ENCODE peak calls at places on chromosomes 16 and 17, in four cellular contexts. One of them, this sample, is unnamed.

GRCh38 chr16:64893386-64893785 is 228.5 kb downstream of the CDH11 start:
- DNase-seq in fibroblast of pulmonary artery: no peak
- DNase-seq in fibroblast of lung: peak; percentile 27
- DNase-seq in A549: no peak
- DNase-seq in this sample: peak; percentile 59

GRCh38 chr16:8581923-8582580 is 8.3 kb downstream of the TMEM114 start:
- DNase-seq in fibroblast of pulmonary artery: no peak
- DNase-seq in fibroblast of lung: peak; percentile 6
- DNase-seq in A549: no peak
- DNase-seq in this sample: peak; percentile 5

GRCh38 chr17:1120596-1121441 is 59.0 kb downstream of the ABR start:
- DNase-seq in fibroblast of lung: no peak
- DNase-seq in A549: no peak
- DNase-seq in fibroblast of pulmonary artery: no peak
- DNase-seq in this sample: no peak

GRCh38 chr16:86126891-86127290 is 227.9 kb downstream of the IRF8 start:
- DNase-seq in fibroblast of lung: no peak
- DNase-seq in A549: no peak
- DNase-seq in fibroblast of pulmonary artery: no peak
- DNase-seq in this sample: no peak

GRCh38 chr16:50154369-50154947 is 1.4 kb downstream of the TENT4B start:
- DNase-seq in A549: peak; percentile 12
- DNase-seq in fibroblast of lung: no peak
- DNase-seq in fibroblast of pulmonary artery: no peak
- DNase-seq in this sample: peak; percentile 23

GRCh38 chr17:64498308-64499203 is 1.7 kb upstream of the POLG2 start:
- DNase-seq in A549: no peak
- DNase-seq in fibroblast of pulmonary artery: no peak
- DNase-seq in fibroblast of lung: no peak
- DNase-seq in this sample: no peak

GRCh38 chr16:57028086-57028485 is 38.7 kb downstream of the NLRC5 start:
- DNase-seq in A549: no peak
- DNase-seq in fibroblast of lung: no peak
- DNase-seq in fibroblast of pulmonary artery: no peak
- DNase-seq in this sample: no peak

GRCh38 chr16:88512728-88513674 is 57.2 kb upstream of the ZC3H18 start:
- DNase-seq in fibroblast of pulmonary artery: no peak
- DNase-seq in fibroblast of lung: no peak
- DNase-seq in A549: no peak
- DNase-seq in this sample: no peak

GRCh38 chr17:1203111-1203966 is 23.6 kb upstream of the ABR start:
- DNase-seq in fibroblast of pulmonary artery: peak; percentile 56
- DNase-seq in A549: peak; percentile 87
- DNase-seq in fibroblast of lung: peak; percentile 77
- DNase-seq in this sample: peak; percentile 64

GRCh38 chr17:12680993-12681392 is 15.3 kb downstream of the MYOCD start:
- DNase-seq in fibroblast of pulmonary artery: no peak
- DNase-seq in A549: no peak
- DNase-seq in fibroblast of lung: no peak
- DNase-seq in this sample: no peak

GRCh38 chr16:83554096-83554495 is 253.7 kb upstream of the HSBP1 start:
- DNase-seq in fibroblast of lung: no peak
- DNase-seq in A549: no peak
- DNase-seq in fibroblast of pulmonary artery: no peak
- DNase-seq in this sample: no peak

GRCh38 chr17:19867094-19867653 is 562 bp downstream of the ULK2 start:
- DNase-seq in A549: peak; percentile 76
- DNase-seq in fibroblast of lung: peak; percentile 62
- DNase-seq in fibroblast of pulmonary artery: peak; percentile 62
- DNase-seq in this sample: peak; percentile 64

GRCh38 chr17:82022310-82022980 is at the start of gene CENPX:
- DNase-seq in A549: no peak
- DNase-seq in fibroblast of pulmonary artery: no peak
- DNase-seq in fibroblast of lung: no peak
- DNase-seq in this sample: no peak

GRCh38 chr17:74369221-74369620 is 1.9 kb downstream of the GPR142 start:
- DNase-seq in fibroblast of pulmonary artery: no peak
- DNase-seq in fibroblast of lung: no peak
- DNase-seq in A549: no peak
- DNase-seq in this sample: no peak

GRCh38 chr16:27918755-27919154 is 144.8 kb downstream of the GSG1L start:
- DNase-seq in fibroblast of pulmonary artery: no peak
- DNase-seq in fibroblast of lung: peak; percentile 23
- DNase-seq in A549: no peak
- DNase-seq in this sample: no peak

GRCh38 chr16:67667817-67668494 is 1.3 kb downstream of the C16orf86 start:
- DNase-seq in fibroblast of pulmonary artery: peak; percentile 94
- DNase-seq in A549: peak; percentile 98
- DNase-seq in fibroblast of lung: peak; percentile 84
- DNase-seq in this sample: peak; percentile 91

GRCh38 chr17:76080207-76080933 is 1.4 kb downstream of the ZACN start:
- DNase-seq in A549: no peak
- DNase-seq in fibroblast of lung: no peak
- DNase-seq in fibroblast of pulmonary artery: no peak
- DNase-seq in this sample: no peak

GRCh38 chr17:76081295-76082210 is 2.6 kb downstream of the ZACN start:
- DNase-seq in A549: no peak
- DNase-seq in fibroblast of pulmonary artery: no peak
- DNase-seq in fibroblast of lung: no peak
- DNase-seq in this sample: no peak

GRCh38 chr17:76080934-76081287 is 1.9 kb downstream of the ZACN start:
- DNase-seq in A549: no peak
- DNase-seq in fibroblast of pulmonary artery: no peak
- DNase-seq in fibroblast of lung: no peak
- DNase-seq in this sample: no peak

GRCh38 chr17:76078859-76079576 is at the start of gene ZACN:
- DNase-seq in fibroblast of lung: no peak
- DNase-seq in fibroblast of pulmonary artery: no peak
- DNase-seq in A549: no peak
- DNase-seq in this sample: no peak

GRCh38 chr17:76079577-76080206 is 710 bp downstream of the ZACN start:
- DNase-seq in A549: no peak
- DNase-seq in fibroblast of lung: no peak
- DNase-seq in fibroblast of pulmonary artery: no peak
- DNase-seq in this sample: no peak
- TF ChIP-seq CTCF in A549: no peak
- TF ChIP-seq CTCF in fibroblast of lung: peak; percentile 9
- TF ChIP-seq CTCF in fibroblast of pulmonary artery: peak; percentile 5
- TF ChIP-seq CTCF in this sample: no peak

GRCh38 chr17:7490144-7490543 is 6.0 kb downstream of the POLR2A start:
- DNase-seq in fibroblast of lung: no peak
- DNase-seq in fibroblast of pulmonary artery: no peak
- DNase-seq in A549: no peak
- DNase-seq in this sample: no peak

GRCh38 chr17:7484964-7485377 is 805 bp downstream of the POLR2A start:
- DNase-seq in fibroblast of lung: no peak
- DNase-seq in A549: no peak
- DNase-seq in fibroblast of pulmonary artery: no peak
- DNase-seq in this sample: no peak

GRCh38 chr17:7483238-7484066 is 714 bp upstream of the POLR2A start:
- DNase-seq in A549: peak; percentile 96
- DNase-seq in fibroblast of lung: peak; percentile 90
- DNase-seq in fibroblast of pulmonary artery: peak; percentile 95
- DNase-seq in this sample: peak; percentile 98

GRCh38 chr17:7484067-7484963 is at the start of gene POLR2A:
- DNase-seq in fibroblast of lung: peak; percentile 97
- DNase-seq in fibroblast of pulmonary artery: peak; percentile 99
- DNase-seq in A549: peak; percentile 99
- DNase-seq in this sample: peak; percentile 98

GRCh38 chr17:7486181-7486580 is 2.0 kb downstream of the POLR2A start:
- DNase-seq in fibroblast of pulmonary artery: no peak
- DNase-seq in fibroblast of lung: peak; percentile 47
- DNase-seq in A549: no peak
- DNase-seq in this sample: peak; percentile 66
- H3K4me3 ChIP-seq in fibroblast of pulmonary artery: peak overlapping the region; percentile 85
- H3K4me3 ChIP-seq in fibroblast of lung: peak overlapping the region; percentile 76
- H3K4me3 ChIP-seq in A549: peak overlapping the region; percentile 70
- H3K4me3 ChIP-seq in this sample: peak overlapping the region; percentile 62

DNA sequence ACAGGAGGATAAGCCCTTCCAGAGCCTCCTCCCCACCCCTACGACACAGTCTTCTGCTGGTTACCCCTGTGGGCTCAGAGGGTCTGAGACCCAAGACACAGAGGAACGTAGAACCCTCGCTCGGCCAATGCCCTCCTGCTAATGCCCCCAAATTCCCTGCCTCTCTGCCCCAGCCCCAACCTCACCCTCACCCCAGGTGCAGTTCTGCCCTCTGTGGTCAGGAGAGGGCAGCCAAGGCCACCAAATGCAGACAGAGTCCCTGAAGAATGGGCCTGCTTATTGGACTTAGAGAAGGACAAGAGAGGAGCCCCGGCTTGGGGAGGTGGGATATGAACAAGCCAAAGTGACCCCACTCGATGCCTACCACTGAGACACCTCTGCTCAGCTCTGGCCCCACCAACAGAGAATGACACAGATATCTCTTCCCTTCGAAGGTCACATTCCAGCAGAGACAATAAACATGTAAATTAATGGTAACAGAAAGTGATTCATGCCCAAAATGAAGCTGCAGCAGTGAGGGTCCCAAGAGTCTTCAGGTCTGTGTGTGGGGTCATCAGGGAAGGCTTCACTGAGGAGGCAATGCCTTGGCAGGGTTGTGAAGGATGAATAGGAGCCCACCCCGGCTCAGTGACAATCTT is 80.9 kb upstream of the CCL1 start:
- DNase-seq in fibroblast of pulmonary artery: no peak
- DNase-seq in A549: peak; percentile 48
- DNase-seq in fibroblast of lung: no peak
- DNase-seq in this sample: no peak
- TF ChIP-seq CTCF in fibroblast of pulmonary artery: no peak
- TF ChIP-seq CTCF in A549: peak; percentile 45
- TF ChIP-seq CTCF in fibroblast of lung: no peak
- TF ChIP-seq CTCF in this sample: peak; percentile 16

DNA sequence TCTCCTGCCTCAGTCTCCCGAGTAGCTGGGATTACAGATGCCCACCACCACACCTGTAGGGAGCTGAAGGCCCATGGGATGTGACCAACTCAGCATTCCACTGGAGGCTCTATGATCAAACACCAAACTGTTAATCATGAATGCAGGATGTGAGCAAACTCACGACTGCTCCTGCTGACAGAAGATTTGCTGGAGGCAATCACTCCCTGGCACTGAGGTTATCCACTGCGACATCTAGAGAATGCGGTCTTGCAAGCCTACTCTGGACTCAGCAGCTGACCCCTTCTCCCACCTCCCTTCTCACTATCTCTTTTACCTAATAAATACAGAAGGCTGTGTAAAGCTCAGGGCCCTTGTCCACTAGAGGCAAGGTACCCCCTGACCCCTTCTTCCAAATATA is 4.9 kb downstream of the TEX14 start:
- DNase-seq in fibroblast of lung: no peak
- DNase-seq in A549: no peak
- DNase-seq in fibroblast of pulmonary artery: no peak
- DNase-seq in this sample: no peak
- H3K4me3 ChIP-seq in fibroblast of lung: no peak overlapping the region
- H3K4me3 ChIP-seq in A549: no peak overlapping the region
- H3K4me3 ChIP-seq in fibroblast of pulmonary artery: no peak overlapping the region
- H3K4me3 ChIP-seq in this sample: no peak overlapping the region

GRCh38 chr17:6648181-6648580 is 3.2 kb downstream of the MED31 start:
- DNase-seq in fibroblast of pulmonary artery: peak; percentile 27
- DNase-seq in fibroblast of lung: no peak
- DNase-seq in A549: peak; percentile 76
- DNase-seq in this sample: no peak
- TF ChIP-seq CTCF in fibroblast of pulmonary artery: peak; percentile 25
- TF ChIP-seq CTCF in fibroblast of lung: no peak
- TF ChIP-seq CTCF in A549: peak; percentile 61
- TF ChIP-seq CTCF in this sample: peak; percentile 22

GRCh38 chr17:15261063-15261817 is 3.9 kb downstream of the PMP22 start:
- DNase-seq in fibroblast of lung: peak; percentile 63
- DNase-seq in A549: peak; percentile 87
- DNase-seq in fibroblast of pulmonary artery: peak; percentile 67
- DNase-seq in this sample: peak; percentile 59

GRCh38 chr17:15260376-15261062 is 4.6 kb downstream of the PMP22 start:
- DNase-seq in fibroblast of pulmonary artery: peak; percentile 88
- DNase-seq in A549: peak; percentile 83
- DNase-seq in fibroblast of lung: peak; percentile 89
- DNase-seq in this sample: peak; percentile 95

GRCh38 chr17:15258113-15258512 is 7.0 kb downstream of the PMP22 start:
- DNase-seq in A549: no peak
- DNase-seq in fibroblast of pulmonary artery: no peak
- DNase-seq in fibroblast of lung: no peak
- DNase-seq in this sample: no peak

GRCh38 chr17:15255713-15256454 is 9.2 kb downstream of the PMP22 start:
- DNase-seq in fibroblast of lung: peak; percentile 89
- DNase-seq in A549: no peak
- DNase-seq in fibroblast of pulmonary artery: peak; percentile 46
- DNase-seq in this sample: no peak

GRCh38 chr17:15257316-15257925 is 7.7 kb downstream of the PMP22 start:
- DNase-seq in A549: peak; percentile 74
- DNase-seq in fibroblast of pulmonary artery: peak; percentile 78
- DNase-seq in fibroblast of lung: peak; percentile 73
- DNase-seq in this sample: peak; percentile 73
- H3K4me3 ChIP-seq in A549: no peak overlapping the region
- H3K4me3 ChIP-seq in fibroblast of pulmonary artery: no peak overlapping the region
- H3K4me3 ChIP-seq in fibroblast of lung: no peak overlapping the region
- H3K4me3 ChIP-seq in this sample: no peak overlapping the region

GRCh38 chr16:11256657-11257130 is 690 bp upstream of the SOCS1 start:
- DNase-seq in A549: peak; percentile 38
- DNase-seq in fibroblast of lung: peak; percentile 63
- DNase-seq in fibroblast of pulmonary artery: peak; percentile 33
- DNase-seq in this sample: peak; percentile 73

GRCh38 chr16:11253995-11254912 is 1.8 kb downstream of the SOCS1 start:
- DNase-seq in fibroblast of pulmonary artery: no peak
- DNase-seq in fibroblast of lung: no peak
- DNase-seq in A549: no peak
- DNase-seq in this sample: no peak

GRCh38 chr16:11255737-11256656 is at the start of gene SOCS1:
- DNase-seq in fibroblast of pulmonary artery: peak; percentile 90
- DNase-seq in fibroblast of lung: peak; percentile 79
- DNase-seq in A549: peak; percentile 83
- DNase-seq in this sample: peak; percentile 91

GRCh38 chr16:11253009-11253994 is 2.7 kb downstream of the SOCS1 start:
- DNase-seq in A549: no peak
- DNase-seq in fibroblast of lung: peak; percentile 68
- DNase-seq in fibroblast of pulmonary artery: no peak
- DNase-seq in this sample: peak; percentile 66

GRCh38 chr16:11254913-11255736 is 879 bp downstream of the SOCS1 start:
- DNase-seq in fibroblast of pulmonary artery: peak; percentile 52
- DNase-seq in A549: peak; percentile 49
- DNase-seq in fibroblast of lung: peak; percentile 69
- DNase-seq in this sample: peak; percentile 53
- TF ChIP-seq CTCF in fibroblast of pulmonary artery: no peak
- TF ChIP-seq CTCF in A549: no peak
- TF ChIP-seq CTCF in fibroblast of lung: no peak
- TF ChIP-seq CTCF in this sample: peak; percentile 4

This sample was measured in fibroblast of villous mesenchyme.